ENCODE peak calls at places on chromosomes 16 and 17, in ten cellular contexts. V is upper lobe of left lung, Y is mammary epithelial cell, S is tibial nerve, C is MM.1S, H is progenitor cell of endocrine pancreas, W is bronchial epithelial cell, F is dorsolateral prefrontal cortex, R is astrocyte of the cerebellum, B is omental fat pad. E is an unnamed sample.

GRCh38 chr17:46772013-46772878 is 46.2 kb downstream of the WNT3 start:
- DNase-seq in V (no peak), Y (peak), S (no peak), C (no peak), H (no peak), W (peak), F (peak), R (no peak), B (no peak), E (peak)

GRCh38 chr17:17575360-17576251 is 15.9 kb downstream of the PEMT start:
- DNase-seq in V (no peak), Y (peak), S (no peak), C (no peak), H (no peak), W (peak), F (no peak), R (no peak), B (no peak), E (no peak)

GRCh38 chr16:64925166-64925565 is 196.7 kb downstream of the CDH11 start:
- DNase-seq in V (no peak), Y (no peak), S (no peak), C (no peak), H (no peak), W (no peak), F (no peak), R (no peak), B (no peak), E (no peak)

GRCh38 chr17:74519951-74520553 is 11.2 kb downstream of the CD300LB start:
- DNase-seq in V (no peak), Y (no peak), S (no peak), C (no peak), H (no peak), W (no peak), F (no peak), R (no peak), B (no peak), E (no peak)

GRCh38 chr16:5422047-5422446 is 324.5 kb upstream of the EEF2KMT start:
- DNase-seq in V (no peak), Y (no peak), S (no peak), C (no peak), H (no peak), W (no peak), F (no peak), R (no peak), B (no peak), E (no peak)

GRCh38 chr17:64786337-64786736 is 124.2 kb upstream of the SMURF2 start:
- DNase-seq in V (no peak), Y (peak), S (no peak), C (no peak), H (no peak), W (peak), F (no peak), R (no peak), B (no peak), E (no peak)

GRCh38 chr17:73359987-73360410 is 48.2 kb upstream of the CDC42EP4 start:
- DNase-seq in V (peak), Y (peak), S (no peak), C (no peak), H (peak), W (peak), F (no peak), R (no peak), B (no peak), E (no peak)

GRCh38 chr17:44254696-44255095 is 13.2 kb downstream of the SLC4A1 start:
- DNase-seq in V (no peak), Y (no peak), S (no peak), C (no peak), H (no peak), W (no peak), F (no peak), R (no peak), B (no peak), E (peak)

GRCh38 chr17:46878055-46878454 is 26.7 kb downstream of the WNT9B start:
- DNase-seq in V (no peak), Y (no peak), S (no peak), C (no peak), H (no peak), W (no peak), F (peak), R (no peak), B (no peak), E (no peak)

GRCh38 chr16:11391576-11391975 is 46.3 kb downstream of the RMI2 start:
- DNase-seq in V (peak), Y (no peak), S (no peak), C (no peak), H (no peak), W (no peak), F (no peak), R (no peak), B (no peak), E (no peak)

GRCh38 chr17:68509151-68510057 is 2.8 kb upstream of the PRKAR1A start:
- DNase-seq in V (peak), Y (no peak), S (no peak), C (peak), H (no peak), W (peak), F (no peak), R (no peak), B (no peak), E (no peak)

GRCh38 chr16:84144859-84145639 is at the start of the genes DNAAF1 and HSDL1:
- DNase-seq in V (peak), Y (peak), S (peak), C (peak), H (peak), W (peak), F (peak), R (peak), B (peak), E (peak)

GRCh38 chr16:8798174-8798527 is 512 bp downstream of the PMM2 start:
- DNase-seq in V (no peak), Y (peak), S (no peak), C (no peak), H (no peak), W (peak), F (no peak), R (no peak), B (no peak), E (no peak)

GRCh38 chr17:15398291-15398690 is 56.9 kb upstream of the TEKT3 start:
- DNase-seq in V (no peak), Y (peak), S (no peak), C (no peak), H (no peak), W (no peak), F (no peak), R (peak), B (no peak), E (no peak)

GRCh38 chr16:54270711-54271110 is 15.9 kb downstream of the IRX3 start:
- DNase-seq in V (no peak), Y (no peak), S (no peak), C (no peak), H (no peak), W (no peak), F (no peak), R (no peak), B (no peak), E (no peak)

GRCh38 chr17:48676963-48677558 is 45.3 kb downstream of the PRAC1 start:
- DNase-seq in V (no peak), Y (no peak), S (no peak), C (no peak), H (no peak), W (no peak), F (no peak), R (no peak), B (no peak), E (no peak)

GRCh38 chr17:48588519-48588918 is 1.5 kb downstream of the HOXB3 start:
- DNase-seq in V (no peak), Y (no peak), S (no peak), C (no peak), H (no peak), W (no peak), F (no peak), R (no peak), B (no peak), E (no peak)

GRCh38 chr16:3637371-3637923 is 17.0 kb upstream of the DNASE1 start:
- DNase-seq in V (no peak), Y (no peak), S (no peak), C (peak), H (no peak), W (no peak), F (no peak), R (no peak), B (no peak), E (no peak)

GRCh38 chr17:5078106-5079028 is at the start of gene ZFP3:
- DNase-seq in V (peak), Y (peak), S (peak), C (no peak), H (no peak), W (peak), F (peak), R (peak), B (peak), E (peak)

GRCh38 chr16:56189990-56190902 is 1.0 kb upstream of the GNAO1 start:
- DNase-seq in V (no peak), Y (no peak), S (no peak), C (no peak), H (no peak), W (no peak), F (no peak), R (no peak), B (no peak), E (no peak)

GRCh38 chr16:27408012-27408601 is 6.1 kb downstream of the IL21R start:
- DNase-seq in V (no peak), Y (peak), S (no peak), C (no peak), H (no peak), W (peak), F (no peak), R (no peak), B (no peak), E (no peak)

GRCh38 chr17:19242323-19242722 is 5.2 kb downstream of the EPN2 start:
- DNase-seq in V (no peak), Y (peak), S (no peak), C (no peak), H (no peak), W (peak), F (peak), R (no peak), B (no peak), E (no peak)

GRCh38 chr16:886084-886543 is 84.7 kb downstream of the LMF1 start:
- DNase-seq in V (peak), Y (no peak), S (no peak), C (no peak), H (no peak), W (no peak), F (peak), R (no peak), B (no peak), E (no peak)

GRCh38 chr16:56743840-56744239 is 13.9 kb downstream of the NUP93 start:
- DNase-seq in V (no peak), Y (peak), S (no peak), C (no peak), H (no peak), W (no peak), F (no peak), R (no peak), B (no peak), E (no peak)

GRCh38 chr17:30600830-30601494 is 123.8 kb downstream of the GOSR1 start:
- DNase-seq in V (no peak), Y (peak), S (no peak), C (peak), H (no peak), W (peak), F (no peak), R (no peak), B (no peak), E (no peak)

GRCh38 chr16:3187798-3188674 is at the start of gene OR1F1:
- DNase-seq in V (peak), Y (peak), S (no peak), C (peak), H (no peak), W (peak), F (no peak), R (peak), B (no peak), E (no peak)

GRCh38 chr17:42431758-42432161 is 8.7 kb upstream of the CAVIN1 start:
- DNase-seq in V (no peak), Y (no peak), S (no peak), C (no peak), H (no peak), W (no peak), F (no peak), R (no peak), B (no peak), E (no peak)

GRCh38 chr17:46977348-46977747 is 1.7 kb downstream of the RPRML start:
- DNase-seq in V (no peak), Y (peak), S (no peak), C (no peak), H (peak), W (peak), F (peak), R (no peak), B (no peak), E (no peak)

GRCh38 chr17:798246-798645 is 16.1 kb downstream of the MRM3 start:
- DNase-seq in V (no peak), Y (no peak), S (no peak), C (no peak), H (no peak), W (no peak), F (no peak), R (no peak), B (no peak), E (no peak)

GRCh38 chr17:67246648-67247415 is 1.8 kb upstream of the HELZ start:
- DNase-seq in V (no peak), Y (peak), S (no peak), C (no peak), H (peak), W (peak), F (no peak), R (no peak), B (peak), E (no peak)

GRCh38 chr17:60154616-60155426 is 5.0 kb downstream of the CA4 start:
- DNase-seq in V (no peak), Y (no peak), S (peak), C (no peak), H (no peak), W (peak), F (no peak), R (peak), B (no peak), E (no peak)

GRCh38 chr16:1825864-1826690 is 548 bp downstream of the HAGH start:
- DNase-seq in V (peak), Y (peak), S (no peak), C (peak), H (peak), W (peak), F (peak), R (no peak), B (no peak), E (peak)

GRCh38 chr16:4231367-4231766 is 10.5 kb downstream of the SRL start:
- DNase-seq in V (no peak), Y (no peak), S (no peak), C (no peak), H (no peak), W (no peak), F (no peak), R (no peak), B (no peak), E (no peak)

GRCh38 chr16:12086861-12087260 is 110.3 kb downstream of the SNX29 start:
- DNase-seq in V (no peak), Y (no peak), S (no peak), C (no peak), H (no peak), W (peak), F (peak), R (no peak), B (no peak), E (no peak)

GRCh38 chr16:10806698-10807097 is 11.9 kb downstream of the TVP23A start:
- DNase-seq in V (no peak), Y (no peak), S (no peak), C (no peak), H (no peak), W (no peak), F (no peak), R (no peak), B (no peak), E (no peak)

GRCh38 chr16:49441366-49441780 is 67.8 kb downstream of the C16orf78 start:
- DNase-seq in V (peak), Y (no peak), S (no peak), C (peak), H (no peak), W (no peak), F (no peak), R (no peak), B (no peak), E (no peak)

GRCh38 chr17:28675980-28676379 is 14.0 kb downstream of the SUPT6H start:
- DNase-seq in V (no peak), Y (peak), S (no peak), C (peak), H (no peak), W (peak), F (no peak), R (no peak), B (no peak), E (no peak)

GRCh38 chr16:31350275-31351005 is 4.5 kb upstream of the ITGAX start:
- DNase-seq in V (no peak), Y (no peak), S (no peak), C (no peak), H (no peak), W (no peak), F (peak), R (no peak), B (no peak), E (no peak)

GRCh38 chr16:69481901-69482341 is 57.5 kb downstream of the CYB5B start:
- DNase-seq in V (peak), Y (peak), S (peak), C (no peak), H (no peak), W (peak), F (peak), R (peak), B (no peak), E (no peak)

GRCh38 chr17:44820631-44821196 is 9.4 kb downstream of the GJC1 start:
- DNase-seq in V (no peak), Y (peak), S (no peak), C (no peak), H (no peak), W (peak), F (no peak), R (peak), B (no peak), E (peak)

DNA sequence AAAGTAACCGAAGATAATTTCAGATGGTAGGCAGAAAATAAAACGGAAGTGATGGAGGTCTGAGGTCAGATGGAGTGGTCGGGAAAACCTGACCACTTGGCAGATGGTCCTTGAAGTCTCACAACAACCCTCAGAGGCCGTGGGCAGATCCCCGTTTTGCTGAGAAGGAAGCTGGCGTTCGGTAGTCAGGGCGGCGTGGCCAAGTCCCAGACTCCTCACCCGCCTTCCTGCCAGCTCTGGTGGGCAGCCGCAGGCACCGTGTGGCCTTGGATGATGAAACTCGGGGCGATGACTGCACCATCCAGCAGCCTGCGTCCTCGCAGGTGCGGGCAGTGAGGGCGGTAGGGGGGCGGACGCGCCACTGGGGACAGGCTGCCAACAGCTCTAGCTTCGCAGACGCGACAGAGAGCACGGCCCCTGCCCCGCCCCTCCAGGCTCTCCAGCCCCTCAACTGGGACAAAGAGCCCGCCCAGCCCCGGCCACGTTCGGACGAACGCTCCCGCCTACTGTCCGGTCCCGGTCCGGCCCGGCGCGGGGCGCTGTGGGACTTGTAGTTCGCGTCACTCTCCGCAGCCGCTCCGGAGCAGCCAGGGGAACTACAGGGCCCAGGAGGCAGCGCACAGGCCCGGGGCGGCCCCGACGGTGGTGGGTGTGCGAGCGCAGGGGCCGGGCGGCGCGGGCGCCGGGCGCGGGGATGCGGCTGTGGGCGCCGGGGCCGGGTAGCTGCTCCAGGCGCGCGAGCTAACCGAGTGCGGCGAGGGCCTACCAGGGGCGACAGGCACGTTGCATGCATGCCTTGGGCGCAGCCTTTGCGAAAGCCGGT is at the start of gene GPT2:
- DNase-seq in V (peak), Y (peak), S (peak), C (peak), H (peak), W (peak), F (peak), R (peak), B (peak), E (peak)
- TF ChIP-seq CTCF in V (peak), Y (no peak), S (peak), C (no peak), H (peak), W (no peak), F (peak), R (no peak), B (no peak), E (no peak)

GRCh38 chr16:58481226-58481869 is 18.6 kb upstream of the NDRG4 start:
- DNase-seq in V (no peak), Y (no peak), S (no peak), C (no peak), H (no peak), W (no peak), F (no peak), R (no peak), B (no peak), E (no peak)
- TF ChIP-seq CTCF in V (no peak), Y (no peak), S (no peak), C (no peak), H (no peak), W (no peak), F (no peak), R (no peak), B (no peak), E (no peak)

GRCh38 chr16:77069929-77070328 is 121.1 kb upstream of the MON1B start:
- DNase-seq in V (no peak), Y (no peak), S (no peak), C (no peak), H (no peak), W (no peak), F (no peak), R (no peak), B (no peak), E (no peak)
- TF ChIP-seq CTCF in V (no peak), Y (no peak), S (no peak), C (no peak), H (no peak), W (no peak), F (no peak), R (no peak), B (no peak), E (no peak)

GRCh38 chr17:76816590-76817135 is 51.5 kb upstream of the MGAT5B start:
- DNase-seq in V (no peak), Y (peak), S (no peak), C (peak), H (no peak), W (peak), F (peak), R (peak), B (no peak), E (peak)
- TF ChIP-seq CTCF in V (peak), Y (peak), S (peak), C (peak), H (peak), W (peak), F (peak), R (peak), B (no peak), E (peak)

DNA sequence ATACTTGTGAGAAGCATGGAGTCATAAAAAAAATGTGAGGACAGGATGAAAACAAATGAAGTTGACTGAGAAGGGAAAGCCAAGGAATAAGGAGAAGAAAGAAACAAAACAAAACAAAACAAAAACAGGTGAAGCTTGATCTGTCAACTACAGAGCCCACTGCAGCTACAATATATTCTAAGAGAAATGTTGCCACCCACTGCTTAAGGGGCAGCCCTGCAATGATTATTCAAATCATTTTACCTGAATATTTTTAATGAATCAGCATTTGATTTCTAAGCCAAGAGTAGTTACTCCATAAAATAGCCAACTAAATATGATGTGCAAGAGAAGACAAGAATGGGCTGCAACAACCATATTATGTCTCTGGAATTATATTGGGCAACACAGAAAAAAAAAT is 252.0 kb upstream of the KIF2B start:
- DNase-seq in V (no peak), Y (no peak), S (no peak), C (peak), H (no peak), W (no peak), F (no peak), R (no peak), B (no peak), E (no peak)
- TF ChIP-seq CTCF in V (no peak), Y (no peak), S (no peak), C (peak), H (no peak), W (no peak), F (no peak), R (no peak), B (no peak), E (no peak)

DNA sequence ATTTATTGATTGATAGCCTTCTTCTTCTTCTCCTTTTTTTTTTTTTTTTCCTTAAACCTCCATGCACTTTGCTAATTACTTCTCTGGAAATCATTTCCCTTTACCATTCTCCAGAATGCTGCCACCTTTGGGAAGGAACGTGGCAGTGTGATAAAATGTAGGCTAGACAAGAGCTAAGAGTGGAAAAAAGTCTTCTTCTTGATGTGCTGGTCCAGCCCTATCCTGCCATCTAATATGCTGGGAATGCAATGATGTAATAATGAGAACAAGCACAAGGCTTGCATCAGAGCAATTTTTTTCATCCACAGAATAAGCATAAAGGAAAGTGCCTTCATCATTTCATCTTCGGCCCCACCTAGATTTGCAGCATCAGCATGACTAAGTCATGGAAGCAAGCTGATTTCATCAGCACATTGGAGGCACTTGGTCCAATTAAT is 128.7 kb upstream of the ZFHX3 start:
- DNase-seq in V (no peak), Y (peak), S (no peak), C (no peak), H (no peak), W (peak), F (no peak), R (peak), B (no peak), E (no peak)
- TF ChIP-seq CTCF in V (no peak), Y (peak), S (peak), C (no peak), H (peak), W (peak), F (no peak), R (peak), B (no peak), E (peak)